ENCODE peak calls at places on chromosomes 5 and 9, in six cellular contexts. One of them, this sample, is unnamed.

GRCh38 chr9:136787690-136788400 is 3.3 kb upstream of the TMEM141 start:
- DNase-seq in naive thymus-derived CD8-positive, alpha-beta T cell: peak; percentile 45
- DNase-seq in AG08395: peak; percentile 58
- DNase-seq in ELF-1: peak; percentile 81
- DNase-seq in NCI-H774: peak; percentile 83
- DNase-seq in mucosa of descending colon: peak; percentile 80
- DNase-seq in this sample: peak; percentile 73

GRCh38 chr5:113034182-113034773 is 57.7 kb downstream of the DCP2 start:
- DNase-seq in AG08395: peak; percentile 92
- DNase-seq in NCI-H774: no peak
- DNase-seq in ELF-1: no peak
- DNase-seq in naive thymus-derived CD8-positive, alpha-beta T cell: no peak
- DNase-seq in mucosa of descending colon: no peak
- DNase-seq in this sample: no peak

GRCh38 chr9:17402309-17402708 is 176.6 kb upstream of the SH3GL2 start:
- DNase-seq in mucosa of descending colon: no peak
- DNase-seq in ELF-1: no peak
- DNase-seq in naive thymus-derived CD8-positive, alpha-beta T cell: no peak
- DNase-seq in AG08395: peak; percentile 4
- DNase-seq in NCI-H774: no peak
- DNase-seq in this sample: no peak

GRCh38 chr9:109013678-109014145 is 413 bp upstream of the CTNNAL1 start:
- DNase-seq in ELF-1: peak; percentile 85
- DNase-seq in mucosa of descending colon: no peak
- DNase-seq in AG08395: peak; percentile 59
- DNase-seq in NCI-H774: no peak
- DNase-seq in naive thymus-derived CD8-positive, alpha-beta T cell: no peak
- DNase-seq in this sample: no peak

GRCh38 chr9:94002316-94003140 is 47.4 kb upstream of the BARX1 start:
- DNase-seq in AG08395: peak; percentile 21
- DNase-seq in naive thymus-derived CD8-positive, alpha-beta T cell: no peak
- DNase-seq in NCI-H774: peak; percentile 46
- DNase-seq in ELF-1: peak; percentile 56
- DNase-seq in mucosa of descending colon: no peak
- DNase-seq in this sample: no peak

GRCh38 chr9:108784128-108784490 is 71.7 kb downstream of the ACTL7B start:
- DNase-seq in ELF-1: no peak
- DNase-seq in naive thymus-derived CD8-positive, alpha-beta T cell: no peak
- DNase-seq in AG08395: no peak
- DNase-seq in mucosa of descending colon: no peak
- DNase-seq in NCI-H774: no peak
- DNase-seq in this sample: no peak

GRCh38 chr5:2517451-2517850 is 234.0 kb downstream of the IRX2 start:
- DNase-seq in naive thymus-derived CD8-positive, alpha-beta T cell: no peak
- DNase-seq in NCI-H774: no peak
- DNase-seq in AG08395: no peak
- DNase-seq in ELF-1: no peak
- DNase-seq in mucosa of descending colon: no peak
- DNase-seq in this sample: no peak

GRCh38 chr5:154197801-154198461 is 7.4 kb downstream of the GALNT10 start:
- DNase-seq in mucosa of descending colon: no peak
- DNase-seq in naive thymus-derived CD8-positive, alpha-beta T cell: no peak
- DNase-seq in NCI-H774: peak; percentile 88
- DNase-seq in AG08395: no peak
- DNase-seq in ELF-1: no peak
- DNase-seq in this sample: peak; percentile 63

GRCh38 chr5:130605200-130605599 is 559.9 kb downstream of the HINT1 start:
- DNase-seq in NCI-H774: peak; percentile 57
- DNase-seq in ELF-1: peak; percentile 2
- DNase-seq in mucosa of descending colon: no peak
- DNase-seq in naive thymus-derived CD8-positive, alpha-beta T cell: no peak
- DNase-seq in AG08395: no peak
- DNase-seq in this sample: no peak

GRCh38 chr5:34930527-34930844 is 1.1 kb downstream of the DNAJC21 start:
- DNase-seq in mucosa of descending colon: no peak
- DNase-seq in ELF-1: no peak
- DNase-seq in NCI-H774: no peak
- DNase-seq in naive thymus-derived CD8-positive, alpha-beta T cell: no peak
- DNase-seq in AG08395: no peak
- DNase-seq in this sample: no peak

GRCh38 chr9:119707228-119707627 is 338.0 kb upstream of the BRINP1 start:
- DNase-seq in NCI-H774: no peak
- DNase-seq in mucosa of descending colon: no peak
- DNase-seq in AG08395: no peak
- DNase-seq in ELF-1: no peak
- DNase-seq in naive thymus-derived CD8-positive, alpha-beta T cell: no peak
- DNase-seq in this sample: no peak

GRCh38 chr9:764105-764524 is 77.4 kb upstream of the DMRT1 start:
- DNase-seq in NCI-H774: peak; percentile 59
- DNase-seq in ELF-1: peak; percentile 92
- DNase-seq in naive thymus-derived CD8-positive, alpha-beta T cell: no peak
- DNase-seq in AG08395: peak; percentile 81
- DNase-seq in mucosa of descending colon: no peak
- DNase-seq in this sample: peak; percentile 28

GRCh38 chr5:178284095-178284675 is 51.6 kb upstream of the PHYKPL start:
- DNase-seq in AG08395: no peak
- DNase-seq in ELF-1: no peak
- DNase-seq in NCI-H774: no peak
- DNase-seq in naive thymus-derived CD8-positive, alpha-beta T cell: no peak
- DNase-seq in mucosa of descending colon: no peak
- DNase-seq in this sample: no peak

GRCh38 chr9:36625006-36625600 is 52.4 kb downstream of the MELK start:
- DNase-seq in naive thymus-derived CD8-positive, alpha-beta T cell: no peak
- DNase-seq in NCI-H774: no peak
- DNase-seq in mucosa of descending colon: no peak
- DNase-seq in AG08395: peak; percentile 93
- DNase-seq in ELF-1: no peak
- DNase-seq in this sample: no peak

GRCh38 chr9:28423255-28423654 is 850.0 kb upstream of the C9orf72 start:
- DNase-seq in naive thymus-derived CD8-positive, alpha-beta T cell: no peak
- DNase-seq in ELF-1: no peak
- DNase-seq in AG08395: no peak
- DNase-seq in NCI-H774: no peak
- DNase-seq in mucosa of descending colon: no peak
- DNase-seq in this sample: no peak

GRCh38 chr9:137041134-137041533 is 4.8 kb downstream of the NPDC1 start:
- DNase-seq in mucosa of descending colon: no peak
- DNase-seq in ELF-1: no peak
- DNase-seq in naive thymus-derived CD8-positive, alpha-beta T cell: no peak
- DNase-seq in AG08395: no peak
- DNase-seq in NCI-H774: no peak
- DNase-seq in this sample: no peak

GRCh38 chr5:130845049-130845765 is 319.8 kb downstream of the HINT1 start:
- DNase-seq in AG08395: no peak
- DNase-seq in ELF-1: no peak
- DNase-seq in NCI-H774: no peak
- DNase-seq in naive thymus-derived CD8-positive, alpha-beta T cell: no peak
- DNase-seq in mucosa of descending colon: no peak
- DNase-seq in this sample: no peak

GRCh38 chr9:33988219-33988890 is 60.3 kb downstream of the UBAP2 start:
- DNase-seq in naive thymus-derived CD8-positive, alpha-beta T cell: no peak
- DNase-seq in NCI-H774: no peak
- DNase-seq in ELF-1: no peak
- DNase-seq in mucosa of descending colon: no peak
- DNase-seq in AG08395: no peak
- DNase-seq in this sample: no peak

GRCh38 chr9:93667006-93667405 is 90.6 kb downstream of the PHF2 start:
- DNase-seq in NCI-H774: no peak
- DNase-seq in ELF-1: no peak
- DNase-seq in mucosa of descending colon: peak; percentile 45
- DNase-seq in naive thymus-derived CD8-positive, alpha-beta T cell: no peak
- DNase-seq in AG08395: no peak
- DNase-seq in this sample: no peak

GRCh38 chr9:33151007-33151557 is 16.1 kb downstream of the B4GALT1 start:
- DNase-seq in AG08395: peak; percentile 85
- DNase-seq in ELF-1: peak; percentile 49
- DNase-seq in mucosa of descending colon: no peak
- DNase-seq in naive thymus-derived CD8-positive, alpha-beta T cell: no peak
- DNase-seq in NCI-H774: no peak
- DNase-seq in this sample: no peak

This sample was measured in CD4-positive, alpha-beta memory T cell.